ENCODE peak calls at places on chromosomes 12 and 14, in six cellular contexts. M is transverse colon; I is CD4-positive, alpha-beta T cell; O is upper lobe of left lung; Y is AG09309; H is LHCN-M2. T is an unnamed sample.

GRCh38 chr12:58310828-58311273 is 369.5 kb downstream of the ATP23 start:
- DNase-seq in H (peak), M (no peak), I (no peak), O (no peak), Y (peak), T (no peak)

GRCh38 chr12:113940929-113941486 is 25.1 kb downstream of the RBM19 start:
- DNase-seq in H (no peak), O (no peak), M (no peak), Y (no peak), I (no peak), T (no peak)

GRCh38 chr12:113854385-113855136 is 111.6 kb downstream of the RBM19 start:
- DNase-seq in O (no peak), M (no peak), I (no peak), Y (no peak), H (no peak), T (no peak)

GRCh38 chr12:54054442-54055332 is 1.1 kb downstream of the HOXC4 start:
- DNase-seq in Y (no peak), M (no peak), O (no peak), H (no peak), I (no peak), T (no peak)

GRCh38 chr12:63164911-63165310 is 13.9 kb upstream of the AVPR1A start:
- DNase-seq in O (no peak), M (no peak), Y (no peak), I (no peak), H (no peak), T (no peak)

GRCh38 chr12:105696-106095 is 39.1 kb downstream of the IQSEC3 start:
- DNase-seq in H (no peak), I (no peak), Y (no peak), M (no peak), O (no peak), T (no peak)

GRCh38 chr12:128040971-128041370 is 226.0 kb upstream of the TMEM132C start:
- DNase-seq in Y (no peak), M (no peak), O (no peak), H (no peak), I (no peak), T (no peak)

GRCh38 chr14:90644882-90645281 is 171.3 kb downstream of the TTC7B start:
- DNase-seq in M (no peak), O (no peak), H (peak), I (no peak), Y (peak), T (no peak)

GRCh38 chr12:118617922-118618450 is 241.6 kb downstream of the SUDS3 start:
- DNase-seq in I (no peak), M (no peak), O (no peak), H (no peak), Y (no peak), T (no peak)

GRCh38 chr12:97556201-97556824 is 93.7 kb downstream of the RMST start:
- DNase-seq in Y (no peak), I (no peak), H (no peak), M (no peak), O (peak), T (no peak)

GRCh38 chr12:124109760-124110159 is 136.7 kb downstream of the ZNF664 start:
- DNase-seq in H (peak), Y (no peak), M (no peak), I (no peak), O (peak), T (no peak)

GRCh38 chr14:104081951-104082464 is 3.5 kb upstream of the ASPG start:
- DNase-seq in H (no peak), M (no peak), I (no peak), Y (no peak), O (no peak), T (no peak)

T was measured in T-helper 2 cell.